ENCODE peak calls at places on chromosomes 1 and 21, in six cellular contexts. One of them, this sample, is unnamed.

GRCh38 chr1:211370669-211371068 is 44.0 kb downstream of the TRAF5 start:
- DNase-seq in mucosa of gallbladder: no peak
- DNase-seq in D341Med: no peak
- DNase-seq in C1 segment of cervical spinal cord: no peak
- DNase-seq in sciatic nerve: no peak
- DNase-seq in posterior vena cava: no peak
- DNase-seq in this sample: no peak

GRCh38 chr21:24163539-24163938 is 1443.7 kb downstream of the MRPL39 start:
- DNase-seq in mucosa of gallbladder: no peak
- DNase-seq in D341Med: no peak
- DNase-seq in C1 segment of cervical spinal cord: no peak
- DNase-seq in posterior vena cava: no peak
- DNase-seq in sciatic nerve: no peak
- DNase-seq in this sample: no peak

GRCh38 chr1:151720974-151721787 is at the start of gene RIIAD1:
- DNase-seq in sciatic nerve: no peak
- DNase-seq in D341Med: no peak
- DNase-seq in mucosa of gallbladder: no peak
- DNase-seq in C1 segment of cervical spinal cord: peak
- DNase-seq in posterior vena cava: no peak
- DNase-seq in this sample: no peak

GRCh38 chr1:236142358-236143103 is at the start of gene GPR137B:
- DNase-seq in sciatic nerve: peak
- DNase-seq in posterior vena cava: no peak
- DNase-seq in mucosa of gallbladder: peak
- DNase-seq in C1 segment of cervical spinal cord: peak
- DNase-seq in D341Med: peak
- DNase-seq in this sample: peak

GRCh38 chr21:36385233-36385908 is at the start of gene CHAF1B:
- DNase-seq in C1 segment of cervical spinal cord: peak
- DNase-seq in D341Med: peak
- DNase-seq in sciatic nerve: peak
- DNase-seq in posterior vena cava: peak
- DNase-seq in mucosa of gallbladder: peak
- DNase-seq in this sample: peak

GRCh38 chr21:35150562-35151226 is 101.6 kb upstream of the RUNX1 start:
- DNase-seq in mucosa of gallbladder: no peak
- DNase-seq in D341Med: no peak
- DNase-seq in sciatic nerve: no peak
- DNase-seq in C1 segment of cervical spinal cord: no peak
- DNase-seq in posterior vena cava: no peak
- DNase-seq in this sample: no peak

GRCh38 chr1:201098992-201099391 is 13.2 kb downstream of the CACNA1S start:
- DNase-seq in C1 segment of cervical spinal cord: no peak
- DNase-seq in mucosa of gallbladder: no peak
- DNase-seq in D341Med: no peak
- DNase-seq in sciatic nerve: no peak
- DNase-seq in posterior vena cava: no peak
- DNase-seq in this sample: no peak

GRCh38 chr1:212291505-212292134 is 6.4 kb downstream of the PPP2R5A start:
- DNase-seq in mucosa of gallbladder: no peak
- DNase-seq in C1 segment of cervical spinal cord: no peak
- DNase-seq in sciatic nerve: no peak
- DNase-seq in D341Med: peak
- DNase-seq in posterior vena cava: no peak
- DNase-seq in this sample: no peak

GRCh38 chr1:25056536-25056935 is 126.5 kb upstream of the RUNX3 start:
- DNase-seq in D341Med: no peak
- DNase-seq in posterior vena cava: peak
- DNase-seq in mucosa of gallbladder: no peak
- DNase-seq in sciatic nerve: no peak
- DNase-seq in C1 segment of cervical spinal cord: no peak
- DNase-seq in this sample: no peak

GRCh38 chr1:24621121-24621520 is 22.0 kb upstream of the SRRM1 start:
- DNase-seq in D341Med: no peak
- DNase-seq in posterior vena cava: no peak
- DNase-seq in sciatic nerve: no peak
- DNase-seq in mucosa of gallbladder: no peak
- DNase-seq in C1 segment of cervical spinal cord: no peak
- DNase-seq in this sample: no peak